ENCODE peak calls at places on chromosome 13, in seven cellular contexts. One of them, this sample, is unnamed.

GRCh38 chr13:75368167-75368566 is 113.8 kb downstream of the TBC1D4 start:
- DNase-seq in endothelial cell: no peak
- DNase-seq in ascending aorta: no peak
- DNase-seq in mucosa of descending colon: no peak
- DNase-seq in GM12865: peak; percentile 27
- DNase-seq in progenitor cell of endocrine pancreas: no peak
- DNase-seq in PC-3: peak; percentile 65
- DNase-seq in this sample: no peak

GRCh38 chr13:35160921-35161320 is 218.9 kb downstream of the NBEA start:
- DNase-seq in endothelial cell: no peak
- DNase-seq in ascending aorta: no peak
- DNase-seq in mucosa of descending colon: no peak
- DNase-seq in GM12865: no peak
- DNase-seq in progenitor cell of endocrine pancreas: no peak
- DNase-seq in PC-3: no peak
- DNase-seq in this sample: no peak

GRCh38 chr13:40236566-40237168 is 429.8 kb downstream of the FOXO1 start:
- DNase-seq in endothelial cell: no peak
- DNase-seq in ascending aorta: peak; percentile 67
- DNase-seq in mucosa of descending colon: no peak
- DNase-seq in GM12865: no peak
- DNase-seq in progenitor cell of endocrine pancreas: no peak
- DNase-seq in PC-3: no peak
- DNase-seq in this sample: no peak

GRCh38 chr13:48000559-48001126 is 430 bp downstream of the SUCLA2 start:
- DNase-seq in endothelial cell: no peak
- DNase-seq in ascending aorta: no peak
- DNase-seq in mucosa of descending colon: no peak
- DNase-seq in GM12865: no peak
- DNase-seq in progenitor cell of endocrine pancreas: no peak
- DNase-seq in PC-3: peak; percentile 6
- DNase-seq in this sample: no peak

GRCh38 chr13:107907065-107907464 is 308.3 kb downstream of the LIG4 start:
- DNase-seq in endothelial cell: no peak
- DNase-seq in ascending aorta: no peak
- DNase-seq in mucosa of descending colon: no peak
- DNase-seq in GM12865: no peak
- DNase-seq in progenitor cell of endocrine pancreas: no peak
- DNase-seq in PC-3: no peak
- DNase-seq in this sample: no peak

GRCh38 chr13:52846567-52847321 is 1.7 kb downstream of the PCDH8 start:
- DNase-seq in endothelial cell: peak; percentile 86
- DNase-seq in ascending aorta: no peak
- DNase-seq in mucosa of descending colon: peak; percentile 67
- DNase-seq in GM12865: no peak
- DNase-seq in progenitor cell of endocrine pancreas: peak; percentile 90
- DNase-seq in PC-3: no peak
- DNase-seq in this sample: peak; percentile 86

GRCh38 chr13:83618966-83619365 is 263.3 kb downstream of the SLITRK1 start:
- DNase-seq in endothelial cell: no peak
- DNase-seq in ascending aorta: no peak
- DNase-seq in mucosa of descending colon: no peak
- DNase-seq in GM12865: no peak
- DNase-seq in progenitor cell of endocrine pancreas: no peak
- DNase-seq in PC-3: peak; percentile 75
- DNase-seq in this sample: no peak

GRCh38 chr13:51764184-51765141 is 39.5 kb downstream of the DHRS12 start:
- DNase-seq in endothelial cell: no peak
- DNase-seq in ascending aorta: peak; percentile 59
- DNase-seq in mucosa of descending colon: peak; percentile 60
- DNase-seq in GM12865: peak; percentile 82
- DNase-seq in progenitor cell of endocrine pancreas: no peak
- DNase-seq in PC-3: peak; percentile 51
- DNase-seq in this sample: no peak

GRCh38 chr13:110771194-110771593 is 57.7 kb downstream of the ING1 start:
- DNase-seq in endothelial cell: no peak
- DNase-seq in ascending aorta: no peak
- DNase-seq in mucosa of descending colon: no peak
- DNase-seq in GM12865: peak; percentile 18
- DNase-seq in progenitor cell of endocrine pancreas: no peak
- DNase-seq in PC-3: no peak
- DNase-seq in this sample: no peak

GRCh38 chr13:107373551-107373950 is 805.6 kb upstream of the ARGLU1 start:
- DNase-seq in endothelial cell: no peak
- DNase-seq in ascending aorta: no peak
- DNase-seq in mucosa of descending colon: no peak
- DNase-seq in GM12865: no peak
- DNase-seq in progenitor cell of endocrine pancreas: no peak
- DNase-seq in PC-3: peak; percentile 75
- DNase-seq in this sample: no peak

GRCh38 chr13:33053397-33054066 is 37.3 kb downstream of the KL start:
- DNase-seq in endothelial cell: no peak
- DNase-seq in ascending aorta: no peak
- DNase-seq in mucosa of descending colon: no peak
- DNase-seq in GM12865: no peak
- DNase-seq in progenitor cell of endocrine pancreas: no peak
- DNase-seq in PC-3: no peak
- DNase-seq in this sample: no peak

GRCh38 chr13:111058796-111059506 is 56.2 kb upstream of the ARHGEF7 start:
- DNase-seq in endothelial cell: no peak
- DNase-seq in ascending aorta: no peak
- DNase-seq in mucosa of descending colon: no peak
- DNase-seq in GM12865: no peak
- DNase-seq in progenitor cell of endocrine pancreas: no peak
- DNase-seq in PC-3: no peak
- DNase-seq in this sample: no peak

GRCh38 chr13:94917814-94918213 is 205.5 kb upstream of the SOX21 start:
- DNase-seq in endothelial cell: peak; percentile 18
- DNase-seq in ascending aorta: no peak
- DNase-seq in mucosa of descending colon: no peak
- DNase-seq in GM12865: no peak
- DNase-seq in progenitor cell of endocrine pancreas: no peak
- DNase-seq in PC-3: peak; percentile 14
- DNase-seq in this sample: no peak

GRCh38 chr13:25948910-25949309 is 102.9 kb downstream of the SHISA2 start:
- DNase-seq in endothelial cell: no peak
- DNase-seq in ascending aorta: no peak
- DNase-seq in mucosa of descending colon: no peak
- DNase-seq in GM12865: no peak
- DNase-seq in progenitor cell of endocrine pancreas: no peak
- DNase-seq in PC-3: peak; percentile 46
- DNase-seq in this sample: no peak

GRCh38 chr13:84126671-84127171 is 244.4 kb upstream of the SLITRK1 start:
- DNase-seq in endothelial cell: no peak
- DNase-seq in ascending aorta: no peak
- DNase-seq in mucosa of descending colon: no peak
- DNase-seq in GM12865: peak; percentile 60
- DNase-seq in progenitor cell of endocrine pancreas: no peak
- DNase-seq in PC-3: no peak
- DNase-seq in this sample: no peak

GRCh38 chr13:82436099-82436585 is 1446.1 kb downstream of the SLITRK1 start:
- DNase-seq in endothelial cell: no peak
- DNase-seq in ascending aorta: no peak
- DNase-seq in mucosa of descending colon: no peak
- DNase-seq in GM12865: no peak
- DNase-seq in progenitor cell of endocrine pancreas: no peak
- DNase-seq in PC-3: peak; percentile 46
- DNase-seq in this sample: no peak

GRCh38 chr13:84445776-84446175 is 563.5 kb upstream of the SLITRK1 start:
- DNase-seq in endothelial cell: no peak
- DNase-seq in ascending aorta: no peak
- DNase-seq in mucosa of descending colon: no peak
- DNase-seq in GM12865: no peak
- DNase-seq in progenitor cell of endocrine pancreas: no peak
- DNase-seq in PC-3: no peak
- DNase-seq in this sample: no peak

GRCh38 chr13:98599502-98600328 is 22.8 kb upstream of the STK24 start:
- DNase-seq in endothelial cell: no peak
- DNase-seq in ascending aorta: no peak
- DNase-seq in mucosa of descending colon: no peak
- DNase-seq in GM12865: no peak
- DNase-seq in progenitor cell of endocrine pancreas: no peak
- DNase-seq in PC-3: no peak
- DNase-seq in this sample: no peak

GRCh38 chr13:92843549-92843948 is 383.1 kb upstream of the GPC6 start:
- DNase-seq in endothelial cell: no peak
- DNase-seq in ascending aorta: no peak
- DNase-seq in mucosa of descending colon: no peak
- DNase-seq in GM12865: peak; percentile 26
- DNase-seq in progenitor cell of endocrine pancreas: no peak
- DNase-seq in PC-3: peak; percentile 67
- DNase-seq in this sample: no peak

GRCh38 chr13:21322988-21323387 is 136.1 kb downstream of the ZDHHC20 start:
- DNase-seq in endothelial cell: no peak
- DNase-seq in ascending aorta: no peak
- DNase-seq in mucosa of descending colon: no peak
- DNase-seq in GM12865: no peak
- DNase-seq in progenitor cell of endocrine pancreas: no peak
- DNase-seq in PC-3: no peak
- DNase-seq in this sample: no peak

GRCh38 chr13:106535552-106536243 is at the start of gene EFNB2:
- DNase-seq in endothelial cell: peak; percentile 95
- DNase-seq in ascending aorta: peak; percentile 64
- DNase-seq in mucosa of descending colon: peak; percentile 95
- DNase-seq in GM12865: peak; percentile 95
- DNase-seq in progenitor cell of endocrine pancreas: peak; percentile 88
- DNase-seq in PC-3: peak; percentile 94
- DNase-seq in this sample: peak; percentile 82

GRCh38 chr13:30998548-30999140 is 66.2 kb downstream of the TEX26 start:
- DNase-seq in endothelial cell: no peak
- DNase-seq in ascending aorta: no peak
- DNase-seq in mucosa of descending colon: no peak
- DNase-seq in GM12865: no peak
- DNase-seq in progenitor cell of endocrine pancreas: no peak
- DNase-seq in PC-3: no peak
- DNase-seq in this sample: no peak

GRCh38 chr13:114325729-114326128 is 11.4 kb downstream of the CHAMP1 start:
- DNase-seq in endothelial cell: no peak
- DNase-seq in ascending aorta: no peak
- DNase-seq in mucosa of descending colon: no peak
- DNase-seq in GM12865: no peak
- DNase-seq in progenitor cell of endocrine pancreas: no peak
- DNase-seq in PC-3: no peak
- DNase-seq in this sample: no peak

GRCh38 chr13:72246396-72246795 is 379.4 kb upstream of the DACH1 start:
- DNase-seq in endothelial cell: no peak
- DNase-seq in ascending aorta: no peak
- DNase-seq in mucosa of descending colon: no peak
- DNase-seq in GM12865: no peak
- DNase-seq in progenitor cell of endocrine pancreas: no peak
- DNase-seq in PC-3: peak; percentile 14
- DNase-seq in this sample: no peak

GRCh38 chr13:103523853-103524252 is 457.6 kb upstream of the SLC10A2 start:
- DNase-seq in endothelial cell: no peak
- DNase-seq in ascending aorta: no peak
- DNase-seq in mucosa of descending colon: no peak
- DNase-seq in GM12865: no peak
- DNase-seq in progenitor cell of endocrine pancreas: no peak
- DNase-seq in PC-3: no peak
- DNase-seq in this sample: no peak

DNA sequence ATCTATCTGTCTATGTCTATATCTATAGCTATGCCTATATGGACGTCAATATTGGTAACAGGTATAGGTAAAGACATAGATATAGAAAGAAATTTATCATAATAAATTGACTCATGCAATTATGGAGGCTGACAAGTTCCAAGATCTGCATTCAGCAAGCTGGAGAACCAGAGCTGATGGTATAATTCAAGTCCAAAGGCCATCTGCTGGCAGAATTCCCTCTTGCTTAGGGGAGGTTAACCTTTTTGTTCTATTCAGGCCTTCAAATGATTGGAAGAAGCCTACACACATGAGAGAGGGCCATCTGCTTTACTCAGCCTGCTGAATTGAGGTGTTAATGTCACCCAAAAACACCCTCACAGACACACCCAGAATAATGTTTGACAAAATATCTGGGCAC is 10.8 kb downstream of the RASL11A start:
- DNase-seq in endothelial cell: no peak
- DNase-seq in ascending aorta: no peak
- DNase-seq in mucosa of descending colon: no peak
- DNase-seq in GM12865: no peak
- DNase-seq in progenitor cell of endocrine pancreas: no peak
- DNase-seq in PC-3: peak; percentile 30
- DNase-seq in this sample: no peak
- TF ChIP-seq CTCF in endothelial cell: no peak
- TF ChIP-seq CTCF in ascending aorta: no peak
- TF ChIP-seq CTCF in mucosa of descending colon: no peak
- TF ChIP-seq CTCF in GM12865: no peak
- TF ChIP-seq CTCF in progenitor cell of endocrine pancreas: no peak
- TF ChIP-seq CTCF in PC-3: no peak
- TF ChIP-seq CTCF in this sample: no peak

DNA sequence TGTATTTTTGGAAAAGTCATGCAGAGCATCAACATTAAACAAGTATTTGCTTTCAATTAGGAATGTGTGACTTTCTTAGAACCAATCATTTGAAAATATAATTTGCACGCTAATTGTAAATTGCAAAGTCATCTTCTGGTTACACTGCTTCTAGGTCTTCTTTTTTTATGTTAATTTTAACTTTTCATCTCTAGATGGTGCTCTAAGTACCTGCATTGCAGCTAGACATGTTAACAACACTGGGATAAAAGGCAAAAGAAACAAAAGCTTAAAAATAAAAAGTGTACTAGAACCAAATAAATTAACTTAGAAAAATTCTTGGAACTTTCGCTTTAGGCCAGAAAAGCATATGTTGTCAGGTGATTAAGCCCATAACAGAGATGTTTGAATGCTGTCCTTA is 2758.2 kb downstream of the PCDH9 start:
- DNase-seq in endothelial cell: no peak
- DNase-seq in ascending aorta: no peak
- DNase-seq in mucosa of descending colon: no peak
- DNase-seq in GM12865: no peak
- DNase-seq in progenitor cell of endocrine pancreas: no peak
- DNase-seq in PC-3: peak; percentile 48
- DNase-seq in this sample: no peak
- TF ChIP-seq CTCF in endothelial cell: peak; percentile 21
- TF ChIP-seq CTCF in ascending aorta: no peak
- TF ChIP-seq CTCF in mucosa of descending colon: no peak
- TF ChIP-seq CTCF in GM12865: no peak
- TF ChIP-seq CTCF in progenitor cell of endocrine pancreas: peak; percentile 60
- TF ChIP-seq CTCF in PC-3: peak; percentile 68
- TF ChIP-seq CTCF in this sample: peak; percentile 73

GRCh38 chr13:27043013-27043412 is 128.6 kb downstream of the USP12 start:
- DNase-seq in endothelial cell: no peak
- DNase-seq in ascending aorta: no peak
- DNase-seq in mucosa of descending colon: no peak
- DNase-seq in GM12865: no peak
- DNase-seq in progenitor cell of endocrine pancreas: no peak
- DNase-seq in PC-3: peak; percentile 93
- DNase-seq in this sample: no peak
- TF ChIP-seq CTCF in endothelial cell: no peak
- TF ChIP-seq CTCF in ascending aorta: no peak
- TF ChIP-seq CTCF in mucosa of descending colon: no peak
- TF ChIP-seq CTCF in GM12865: no peak
- TF ChIP-seq CTCF in progenitor cell of endocrine pancreas: no peak
- TF ChIP-seq CTCF in PC-3: no peak
- TF ChIP-seq CTCF in this sample: no peak

DNA sequence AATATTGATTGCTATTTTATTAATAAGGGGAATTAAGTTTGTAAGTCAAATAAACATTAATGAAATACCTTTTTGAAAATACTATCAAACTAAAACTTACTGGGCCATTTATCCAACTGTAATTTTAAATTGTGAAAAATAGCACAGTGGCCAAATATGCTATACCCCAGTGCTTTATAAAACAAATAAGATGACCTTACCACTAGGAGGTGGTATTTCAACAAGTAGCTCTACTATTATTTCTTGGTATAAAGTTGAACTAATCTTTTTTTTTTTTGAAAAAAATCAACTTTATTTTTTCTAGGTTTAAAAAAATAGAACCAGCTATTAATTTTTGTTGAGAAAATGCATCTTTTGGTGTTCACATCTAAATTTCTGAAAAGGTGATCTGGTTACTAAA is 14.7 kb downstream of the LACC1 start:
- DNase-seq in endothelial cell: no peak
- DNase-seq in ascending aorta: no peak
- DNase-seq in mucosa of descending colon: no peak
- DNase-seq in GM12865: no peak
- DNase-seq in progenitor cell of endocrine pancreas: no peak
- DNase-seq in PC-3: peak; percentile 12
- DNase-seq in this sample: no peak
- TF ChIP-seq CTCF in endothelial cell: peak; percentile 71
- TF ChIP-seq CTCF in ascending aorta: no peak
- TF ChIP-seq CTCF in mucosa of descending colon: no peak
- TF ChIP-seq CTCF in GM12865: no peak
- TF ChIP-seq CTCF in progenitor cell of endocrine pancreas: peak; percentile 47
- TF ChIP-seq CTCF in PC-3: peak; percentile 51
- TF ChIP-seq CTCF in this sample: peak; percentile 55

This sample was measured in neural crest cell.